ENCODE peak calls at places on chromosomes 2 and 18, in seven cellular contexts. One of them, this sample, is unnamed.

GRCh38 chr18:75211002-75211621 is 515 bp downstream of the TSHZ1 start:
- DNase-seq in IMR-90: peak; percentile 18
- DNase-seq in right atrium auricular region: no peak
- DNase-seq in DND-41: peak; percentile 60
- DNase-seq in body of pancreas: no peak
- DNase-seq in dorsolateral prefrontal cortex: no peak
- DNase-seq in cardiac muscle cell: peak; percentile 40
- DNase-seq in this sample: no peak

GRCh38 chr2:85888745-85889647 is at the start of gene ST3GAL5:
- DNase-seq in dorsolateral prefrontal cortex: peak; percentile 91
- DNase-seq in cardiac muscle cell: peak; percentile 90
- DNase-seq in IMR-90: peak; percentile 75
- DNase-seq in right atrium auricular region: peak; percentile 90
- DNase-seq in body of pancreas: peak; percentile 87
- DNase-seq in DND-41: peak; percentile 90
- DNase-seq in this sample: peak; percentile 94

GRCh38 chr2:55901322-55901721 is 22.3 kb downstream of the EFEMP1 start:
- DNase-seq in body of pancreas: no peak
- DNase-seq in dorsolateral prefrontal cortex: no peak
- DNase-seq in cardiac muscle cell: peak; percentile 56
- DNase-seq in DND-41: no peak
- DNase-seq in IMR-90: peak; percentile 53
- DNase-seq in right atrium auricular region: no peak
- DNase-seq in this sample: no peak

GRCh38 chr18:44624052-44624451 is 56.6 kb upstream of the SETBP1 start:
- DNase-seq in DND-41: no peak
- DNase-seq in IMR-90: no peak
- DNase-seq in body of pancreas: no peak
- DNase-seq in right atrium auricular region: no peak
- DNase-seq in dorsolateral prefrontal cortex: no peak
- DNase-seq in cardiac muscle cell: no peak
- DNase-seq in this sample: no peak

GRCh38 chr2:85326406-85326945 is 1.3 kb downstream of the TGOLN2 start:
- DNase-seq in IMR-90: peak; percentile 43
- DNase-seq in body of pancreas: no peak
- DNase-seq in cardiac muscle cell: peak; percentile 64
- DNase-seq in dorsolateral prefrontal cortex: no peak
- DNase-seq in right atrium auricular region: no peak
- DNase-seq in DND-41: peak; percentile 55
- DNase-seq in this sample: no peak

GRCh38 chr2:175811966-175812365 is 190.1 kb downstream of the LNPK start:
- DNase-seq in dorsolateral prefrontal cortex: no peak
- DNase-seq in body of pancreas: no peak
- DNase-seq in right atrium auricular region: no peak
- DNase-seq in IMR-90: no peak
- DNase-seq in DND-41: no peak
- DNase-seq in cardiac muscle cell: no peak
- DNase-seq in this sample: no peak

GRCh38 chr18:32056613-32057358 is 34.9 kb upstream of the RNF138 start:
- DNase-seq in DND-41: no peak
- DNase-seq in right atrium auricular region: no peak
- DNase-seq in dorsolateral prefrontal cortex: no peak
- DNase-seq in cardiac muscle cell: no peak
- DNase-seq in body of pancreas: no peak
- DNase-seq in IMR-90: no peak
- DNase-seq in this sample: no peak

GRCh38 chr2:128413718-128414341 is 95.2 kb upstream of the HS6ST1 start:
- DNase-seq in DND-41: peak; percentile 92
- DNase-seq in right atrium auricular region: no peak
- DNase-seq in body of pancreas: peak; percentile 5
- DNase-seq in cardiac muscle cell: no peak
- DNase-seq in IMR-90: no peak
- DNase-seq in dorsolateral prefrontal cortex: no peak
- DNase-seq in this sample: no peak

GRCh38 chr2:152132321-152132720 is 33.5 kb upstream of the CACNB4 start:
- DNase-seq in DND-41: no peak
- DNase-seq in body of pancreas: no peak
- DNase-seq in dorsolateral prefrontal cortex: no peak
- DNase-seq in right atrium auricular region: no peak
- DNase-seq in cardiac muscle cell: peak; percentile 42
- DNase-seq in IMR-90: peak; percentile 46
- DNase-seq in this sample: no peak

GRCh38 chr2:230910546-230911135 is 14.4 kb downstream of the GPR55 start:
- DNase-seq in IMR-90: no peak
- DNase-seq in DND-41: no peak
- DNase-seq in body of pancreas: no peak
- DNase-seq in cardiac muscle cell: no peak
- DNase-seq in right atrium auricular region: no peak
- DNase-seq in dorsolateral prefrontal cortex: no peak
- DNase-seq in this sample: no peak

GRCh38 chr2:121809607-121810006 is 54.2 kb downstream of the TSN start:
- DNase-seq in dorsolateral prefrontal cortex: no peak
- DNase-seq in IMR-90: no peak
- DNase-seq in body of pancreas: no peak
- DNase-seq in cardiac muscle cell: no peak
- DNase-seq in right atrium auricular region: no peak
- DNase-seq in DND-41: no peak
- DNase-seq in this sample: no peak

GRCh38 chr2:15142069-15142689 is 419.0 kb downstream of the NBAS start:
- DNase-seq in body of pancreas: no peak
- DNase-seq in cardiac muscle cell: no peak
- DNase-seq in right atrium auricular region: no peak
- DNase-seq in dorsolateral prefrontal cortex: no peak
- DNase-seq in IMR-90: peak; percentile 8
- DNase-seq in DND-41: peak; percentile 82
- DNase-seq in this sample: no peak

DNA sequence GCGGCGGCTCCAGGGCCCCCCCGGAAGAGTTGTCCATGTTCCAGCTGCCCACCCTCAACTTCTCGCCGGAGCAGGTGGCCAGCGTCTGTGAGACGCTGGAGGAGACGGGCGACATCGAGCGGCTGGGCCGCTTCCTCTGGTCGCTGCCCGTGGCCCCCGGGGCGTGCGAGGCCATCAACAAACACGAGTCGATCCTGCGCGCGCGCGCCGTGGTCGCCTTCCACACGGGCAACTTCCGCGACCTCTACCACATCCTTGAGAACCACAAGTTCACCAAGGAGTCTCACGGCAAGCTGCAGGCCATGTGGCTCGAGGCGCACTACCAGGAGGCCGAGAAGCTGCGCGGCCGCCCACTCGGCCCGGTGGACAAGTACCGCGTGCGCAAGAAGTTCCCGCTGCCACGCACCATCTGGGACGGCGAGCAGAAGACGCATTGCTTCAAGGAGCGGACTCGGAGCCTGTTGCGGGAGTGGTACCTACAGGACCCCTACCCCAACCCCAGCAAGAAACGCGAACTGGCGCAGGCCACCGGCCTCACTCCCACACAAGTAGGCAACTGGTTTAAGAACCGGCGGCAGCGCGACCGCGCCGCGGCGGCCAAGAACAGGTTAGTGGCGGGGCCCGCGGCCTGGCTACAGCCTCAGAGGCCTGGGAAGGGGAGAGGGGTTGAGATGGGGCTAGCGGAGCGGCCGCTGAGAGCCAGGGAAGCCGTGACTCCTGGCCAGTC is 965 bp downstream of the SIX3 start:
- DNase-seq in body of pancreas: no peak
- DNase-seq in right atrium auricular region: no peak
- DNase-seq in dorsolateral prefrontal cortex: no peak
- DNase-seq in DND-41: no peak
- DNase-seq in cardiac muscle cell: no peak
- DNase-seq in IMR-90: no peak
- DNase-seq in this sample: no peak
- H3K27me3 ChIP-seq in body of pancreas: no peaks in the 10 kb centered on the region
- H3K27me3 ChIP-seq in right atrium auricular region: peaks cover 49% of the 10 kb centered on the region
- H3K27me3 ChIP-seq in dorsolateral prefrontal cortex: peaks cover 78% of the 10 kb centered on the region
- H3K27me3 ChIP-seq in DND-41: no peaks in the 10 kb centered on the region
- H3K27me3 ChIP-seq in cardiac muscle cell: peaks cover 100% of the 10 kb centered on the region
- H3K27me3 ChIP-seq in IMR-90: peaks cover 98% of the 10 kb centered on the region
- H3K27me3 ChIP-seq in this sample: peaks cover 100% of the 10 kb centered on the region

GRCh38 chr2:236167297-236168109 is 683 bp downstream of the GBX2 start:
- DNase-seq in DND-41: no peak
- DNase-seq in IMR-90: peak; percentile 42
- DNase-seq in body of pancreas: no peak
- DNase-seq in dorsolateral prefrontal cortex: no peak
- DNase-seq in right atrium auricular region: no peak
- DNase-seq in cardiac muscle cell: peak; percentile 64
- DNase-seq in this sample: no peak

GRCh38 chr2:236165491-236166156 is 2.6 kb downstream of the GBX2 start:
- DNase-seq in DND-41: no peak
- DNase-seq in cardiac muscle cell: no peak
- DNase-seq in dorsolateral prefrontal cortex: no peak
- DNase-seq in IMR-90: no peak
- DNase-seq in right atrium auricular region: no peak
- DNase-seq in body of pancreas: no peak
- DNase-seq in this sample: no peak

GRCh38 chr2:236166781-236167296 is 1.3 kb downstream of the GBX2 start:
- DNase-seq in DND-41: no peak
- DNase-seq in body of pancreas: no peak
- DNase-seq in IMR-90: no peak
- DNase-seq in dorsolateral prefrontal cortex: no peak
- DNase-seq in right atrium auricular region: no peak
- DNase-seq in cardiac muscle cell: no peak
- DNase-seq in this sample: no peak

GRCh38 chr2:236164983-236165301 is 3.2 kb downstream of the GBX2 start:
- DNase-seq in right atrium auricular region: no peak
- DNase-seq in DND-41: no peak
- DNase-seq in body of pancreas: no peak
- DNase-seq in dorsolateral prefrontal cortex: no peak
- DNase-seq in cardiac muscle cell: no peak
- DNase-seq in IMR-90: no peak
- DNase-seq in this sample: no peak

DNA sequence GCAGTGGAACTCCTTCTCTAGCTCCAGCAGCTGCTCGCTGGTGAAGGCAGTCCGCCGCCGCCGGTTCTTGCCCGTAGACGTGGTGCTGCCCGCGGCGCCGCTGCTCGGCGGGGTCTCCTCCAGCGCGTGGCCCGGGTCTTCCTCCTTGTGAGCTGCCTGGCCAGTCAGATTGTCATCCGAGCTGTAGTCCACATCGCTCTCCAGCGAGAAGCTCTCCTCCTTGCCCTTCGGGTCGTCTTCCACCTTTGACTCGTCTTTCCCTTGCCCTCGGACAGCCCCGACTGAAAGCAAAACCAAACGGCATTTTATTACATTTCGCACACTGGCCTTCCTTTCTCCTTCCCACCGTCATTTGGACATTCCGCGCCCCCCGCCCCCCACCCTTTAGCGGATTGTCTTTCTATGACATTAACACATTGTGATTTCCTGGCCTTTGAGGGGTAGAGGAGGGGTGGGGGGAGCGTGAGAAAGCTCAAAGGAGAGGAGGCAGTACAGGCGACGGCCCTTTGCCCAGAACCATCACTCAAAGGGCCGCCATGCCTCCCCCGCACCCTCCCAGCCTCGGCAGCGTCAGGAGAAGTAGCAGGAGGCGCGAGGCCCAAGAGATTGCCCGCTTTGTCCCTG is 1.9 kb downstream of the GBX2 start:
- DNase-seq in body of pancreas: no peak
- DNase-seq in DND-41: no peak
- DNase-seq in cardiac muscle cell: no peak
- DNase-seq in IMR-90: no peak
- DNase-seq in dorsolateral prefrontal cortex: no peak
- DNase-seq in right atrium auricular region: no peak
- DNase-seq in this sample: no peak
- H3K27me3 ChIP-seq in body of pancreas: peaks cover 12% of the 10 kb centered on the region
- H3K27me3 ChIP-seq in DND-41: no peaks in the 10 kb centered on the region
- H3K27me3 ChIP-seq in cardiac muscle cell: peaks cover 100% of the 10 kb centered on the region
- H3K27me3 ChIP-seq in IMR-90: peaks cover 99% of the 10 kb centered on the region
- H3K27me3 ChIP-seq in dorsolateral prefrontal cortex: peaks cover 100% of the 10 kb centered on the region
- H3K27me3 ChIP-seq in right atrium auricular region: peaks cover 60% of the 10 kb centered on the region
- H3K27me3 ChIP-seq in this sample: peaks cover 100% of the 10 kb centered on the region

GRCh38 chr18:23703057-23703986 is 14.1 kb downstream of the LAMA3 start:
- DNase-seq in cardiac muscle cell: peak; percentile 83
- DNase-seq in right atrium auricular region: no peak
- DNase-seq in body of pancreas: peak; percentile 16
- DNase-seq in dorsolateral prefrontal cortex: no peak
- DNase-seq in IMR-90: peak; percentile 79
- DNase-seq in DND-41: no peak
- DNase-seq in this sample: no peak
- H3K27me3 ChIP-seq in cardiac muscle cell: no peaks in the 10 kb centered on the region
- H3K27me3 ChIP-seq in right atrium auricular region: no peaks in the 10 kb centered on the region
- H3K27me3 ChIP-seq in body of pancreas: no peaks in the 10 kb centered on the region
- H3K27me3 ChIP-seq in dorsolateral prefrontal cortex: no peaks in the 10 kb centered on the region
- H3K27me3 ChIP-seq in IMR-90: peaks cover 22% of the 10 kb centered on the region
- H3K27me3 ChIP-seq in DND-41: peaks cover 2% of the 10 kb centered on the region
- H3K27me3 ChIP-seq in this sample: no peaks in the 10 kb centered on the region

GRCh38 chr18:78672862-78673446 is 306.7 kb upstream of the SALL3 start:
- DNase-seq in IMR-90: no peak
- DNase-seq in right atrium auricular region: no peak
- DNase-seq in DND-41: no peak
- DNase-seq in cardiac muscle cell: no peak
- DNase-seq in dorsolateral prefrontal cortex: no peak
- DNase-seq in body of pancreas: no peak
- DNase-seq in this sample: no peak

GRCh38 chr18:78670778-78671405 is 308.7 kb upstream of the SALL3 start:
- DNase-seq in right atrium auricular region: no peak
- DNase-seq in body of pancreas: no peak
- DNase-seq in DND-41: no peak
- DNase-seq in dorsolateral prefrontal cortex: no peak
- DNase-seq in cardiac muscle cell: no peak
- DNase-seq in IMR-90: no peak
- DNase-seq in this sample: no peak

GRCh38 chr18:78675231-78675630 is 304.4 kb upstream of the SALL3 start:
- DNase-seq in IMR-90: no peak
- DNase-seq in DND-41: no peak
- DNase-seq in right atrium auricular region: no peak
- DNase-seq in dorsolateral prefrontal cortex: no peak
- DNase-seq in body of pancreas: no peak
- DNase-seq in cardiac muscle cell: no peak
- DNase-seq in this sample: no peak

GRCh38 chr18:78671551-78671950 is 308.1 kb upstream of the SALL3 start:
- DNase-seq in cardiac muscle cell: no peak
- DNase-seq in DND-41: no peak
- DNase-seq in IMR-90: no peak
- DNase-seq in right atrium auricular region: no peak
- DNase-seq in body of pancreas: no peak
- DNase-seq in dorsolateral prefrontal cortex: no peak
- DNase-seq in this sample: no peak

DNA sequence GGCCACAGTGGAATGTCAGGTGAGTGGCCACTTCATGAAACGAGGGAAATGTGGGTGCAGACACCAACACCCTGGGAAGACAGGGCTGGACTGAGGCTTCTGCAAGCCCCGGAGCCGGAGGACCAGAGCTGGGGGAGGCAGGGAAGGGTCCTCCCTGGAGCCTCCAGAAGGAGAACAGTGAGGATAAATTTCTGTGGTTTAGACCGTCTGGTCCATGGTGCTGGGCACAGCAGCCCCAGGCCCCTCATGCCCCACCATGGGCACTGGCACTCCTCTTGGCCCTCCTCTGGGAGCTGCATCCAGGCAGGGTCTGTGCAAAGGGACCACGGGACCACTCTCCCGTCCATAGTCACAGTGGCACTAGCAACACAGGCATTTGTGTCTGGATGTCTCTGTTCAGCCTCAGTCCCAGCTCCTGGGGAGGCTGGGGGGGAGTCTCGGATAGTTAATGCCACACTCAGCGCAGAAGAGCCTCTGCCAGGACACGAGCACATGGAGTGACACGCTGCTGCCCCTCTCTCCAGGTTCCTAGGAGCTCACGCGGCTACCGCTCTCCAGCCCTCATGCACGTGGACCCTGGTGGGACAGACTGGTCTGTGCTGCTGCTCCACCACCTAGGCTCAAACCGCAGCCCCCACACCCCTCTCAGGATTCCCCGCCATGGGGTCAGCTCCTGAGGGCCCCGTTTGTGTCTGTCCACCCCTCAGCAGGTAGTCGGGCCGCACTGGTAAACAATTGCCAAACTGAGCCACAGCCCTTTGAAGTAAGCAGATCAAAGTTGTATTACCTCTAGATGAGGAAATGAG is 305.9 kb upstream of the SALL3 start:
- DNase-seq in dorsolateral prefrontal cortex: no peak
- DNase-seq in IMR-90: no peak
- DNase-seq in cardiac muscle cell: no peak
- DNase-seq in body of pancreas: no peak
- DNase-seq in right atrium auricular region: no peak
- DNase-seq in DND-41: no peak
- DNase-seq in this sample: no peak
- H3K27me3 ChIP-seq in dorsolateral prefrontal cortex: no peaks in the 10 kb centered on the region
- H3K27me3 ChIP-seq in IMR-90: no peaks in the 10 kb centered on the region
- H3K27me3 ChIP-seq in cardiac muscle cell: no peaks in the 10 kb centered on the region
- H3K27me3 ChIP-seq in body of pancreas: no peaks in the 10 kb centered on the region
- H3K27me3 ChIP-seq in right atrium auricular region: no peaks in the 10 kb centered on the region
- H3K27me3 ChIP-seq in DND-41: peaks cover 5% of the 10 kb centered on the region
- H3K27me3 ChIP-seq in this sample: peaks cover 37% of the 10 kb centered on the region

This sample was measured in left ventricle myocardium inferior.